ENCODE peak calls at places on chromosomes 13 and 19, in four cellular contexts. F, E, L and D are unnamed samples.

GRCh38 chr13:107192289-107192688 is 624.4 kb upstream of the ARGLU1 start:
- DNase-seq in F (no peak), E (no peak), L (no peak), D (no peak)

GRCh38 chr19:4456566-4456842 is 1.1 kb downstream of the UBXN6 start:
- DNase-seq in E (no peak), F (no peak), L (no peak), D (peak; percentile 41)

GRCh38 chr13:99271249-99271648 is 13.1 kb upstream of the GPR18 start:
- DNase-seq in F (no peak), L (no peak), E (no peak), D (no peak)

GRCh38 chr13:70856706-70857105 is 748.5 kb upstream of the KLHL1 start:
- DNase-seq in F (no peak), E (no peak), L (no peak), D (no peak)

GRCh38 chr13:113420833-113421600 is 32.3 kb downstream of the ADPRHL1 start:
- DNase-seq in L (no peak), E (no peak), F (no peak), D (no peak)

GRCh38 chr13:34349091-34349722 is 531.3 kb downstream of the RFC3 start:
- DNase-seq in F (peak; percentile 41), E (peak; percentile 55), L (peak; percentile 69), D (no peak)

GRCh38 chr19:1489463-1489971 is 633 bp downstream of the PCSK4 start:
- DNase-seq in L (no peak), E (peak; percentile 49), F (no peak), D (no peak)

GRCh38 chr13:67299072-67299635 is 69.0 kb upstream of the PCDH9 start:
- DNase-seq in E (no peak), F (no peak), L (no peak), D (no peak)

GRCh38 chr13:98225036-98225940 is 48.2 kb upstream of the RNF113B start:
- DNase-seq in L (no peak), E (no peak), F (no peak), D (peak; percentile 54)

GRCh38 chr13:23956106-23956505 is 58.8 kb upstream of the C1QTNF9B start:
- DNase-seq in E (no peak), F (no peak), L (no peak), D (no peak)

GRCh38 chr19:1945899-1946298 is 4.9 kb downstream of the CSNK1G2 start:
- DNase-seq in F (no peak), E (peak; percentile 51), L (no peak), D (no peak)

GRCh38 chr19:9010693-9011092 is 484 bp upstream of the MUC16 start:
- DNase-seq in L (no peak), F (no peak), E (no peak), D (no peak)

GRCh38 chr19:40702337-40703012 is 12.0 kb upstream of the NUMBL start:
- DNase-seq in E (no peak), F (peak; percentile 59), L (no peak), D (peak; percentile 75)

GRCh38 chr13:111895896-111896821 is 170.8 kb upstream of the SOX1 start:
- DNase-seq in E (no peak), F (no peak), L (no peak), D (no peak)

GRCh38 chr19:11982526-11982925 is 17.7 kb downstream of the ZNF763 start:
- DNase-seq in E (no peak), F (no peak), L (no peak), D (no peak)

GRCh38 chr13:48194392-48194754 is 38.6 kb upstream of the ITM2B start:
- DNase-seq in L (no peak), F (no peak), E (no peak), D (no peak)

GRCh38 chr13:48165063-48165462 is 67.9 kb upstream of the ITM2B start:
- DNase-seq in F (no peak), E (no peak), L (no peak), D (no peak)

GRCh38 chr19:55681131-55682087 is 6.4 kb downstream of the EPN1 start:
- DNase-seq in E (no peak), F (no peak), L (no peak), D (no peak)

GRCh38 chr19:39913682-39914333 is 20.6 kb downstream of the FCGBP start:
- DNase-seq in L (no peak), E (peak; percentile 38), F (no peak), D (no peak)

GRCh38 chr13:65378943-65379519 is 1851.1 kb downstream of the PCDH9 start:
- DNase-seq in E (no peak), F (no peak), L (no peak), D (no peak)

GRCh38 chr13:99261040-99261439 is 2.9 kb upstream of the GPR18 start:
- DNase-seq in E (no peak), F (no peak), L (no peak), D (no peak)

GRCh38 chr13:61778531-61778930 is 362.9 kb upstream of the PCDH20 start:
- DNase-seq in L (no peak), F (no peak), E (no peak), D (no peak)

GRCh38 chr13:49610176-49610575 is 18.1 kb upstream of the ARL11 start:
- DNase-seq in L (no peak), F (no peak), E (no peak), D (no peak)

GRCh38 chr13:20160346-20161274 is at the start of gene GJA3:
- DNase-seq in F (peak; percentile 66), E (no peak), L (no peak), D (no peak)

GRCh38 chr19:23071087-23071511 is 45.7 kb upstream of the ZNF730 start:
- DNase-seq in E (peak; percentile 17), F (peak; percentile 37), L (no peak), D (no peak)
- H3K27me3 ChIP-seq in E (no peaks in the 10 kb centered on the region), F (peaks cover 16% of the 10 kb centered on the region), L (no peaks in the 10 kb centered on the region), D (peaks cover 48% of the 10 kb centered on the region)

DNA sequence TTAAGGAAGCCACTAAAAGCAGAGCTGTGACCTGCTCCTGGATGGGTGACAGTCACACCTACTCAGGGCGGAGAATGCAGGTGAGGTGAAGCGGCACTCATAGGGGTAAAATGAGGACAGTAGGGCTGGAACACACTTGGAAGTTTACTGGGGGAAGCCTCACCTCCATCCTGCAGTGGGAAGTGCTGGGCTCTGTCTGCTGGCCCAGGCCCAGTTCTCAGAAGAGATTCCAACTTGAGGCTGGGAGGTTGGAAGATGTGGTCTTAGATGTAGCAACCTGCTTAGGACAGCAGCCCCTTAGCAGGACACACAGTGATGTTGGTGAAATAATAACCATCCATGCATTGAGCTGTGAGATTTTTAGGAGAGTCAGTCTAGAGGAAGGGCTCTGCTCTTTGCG is 4.6 kb downstream of the MEDAG start:
- DNase-seq in E (no peak), L (no peak), F (no peak), D (no peak)
- H3K27me3 ChIP-seq in E (peaks cover 4% of the 10 kb centered on the region), L (no peaks in the 10 kb centered on the region), F (peaks cover 11% of the 10 kb centered on the region), D (peaks cover 6% of the 10 kb centered on the region)

DNA sequence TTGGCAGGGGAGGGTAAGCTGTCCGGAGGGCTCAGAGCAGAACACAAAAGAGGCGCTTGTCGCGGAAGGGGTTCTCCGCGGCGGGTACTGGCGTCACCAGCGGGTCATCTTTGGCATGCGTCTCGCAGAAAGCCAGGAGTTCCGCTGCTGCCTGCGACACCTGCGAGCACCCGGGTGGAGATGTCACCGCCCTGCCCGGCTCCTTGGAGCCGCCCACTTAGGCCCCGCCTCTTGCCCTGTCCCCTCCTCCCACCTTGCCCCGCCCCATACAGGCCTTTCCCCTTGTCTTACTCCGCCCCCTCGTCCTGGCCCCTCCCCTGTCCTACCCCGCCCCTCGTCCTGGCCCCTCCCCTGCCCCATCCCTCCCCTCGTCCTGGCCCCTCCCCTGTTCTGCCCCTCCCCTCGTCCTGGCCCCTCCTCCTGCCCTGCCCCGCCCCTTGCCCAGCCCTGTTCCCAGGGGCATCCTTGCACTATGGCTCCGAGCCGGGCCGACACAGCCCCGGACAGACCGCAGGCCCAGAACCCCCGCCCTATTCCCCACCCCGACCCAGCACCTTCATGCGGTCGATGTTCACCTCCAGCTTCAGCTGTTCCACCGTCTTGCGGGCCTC is 1.9 kb downstream of the GNG8 start:
- DNase-seq in F (peak; percentile 80), E (peak; percentile 89), L (peak; percentile 69), D (peak; percentile 69)
- H3K27me3 ChIP-seq in F (peaks cover 6% of the 10 kb centered on the region), E (no peaks in the 10 kb centered on the region), L (no peaks in the 10 kb centered on the region), D (no peaks in the 10 kb centered on the region)

GRCh38 chr19:50878851-50879250 is 5.6 kb downstream of the KLK2 start:
- DNase-seq in L (no peak), E (no peak), F (no peak), D (no peak)
- H3K27me3 ChIP-seq in L (no peaks in the 10 kb centered on the region), E (no peaks in the 10 kb centered on the region), F (peaks cover 61% of the 10 kb centered on the region), D (peaks cover 26% of the 10 kb centered on the region)

GRCh38 chr19:30419581-30420180 is 47.5 kb downstream of the ZNF536 start:
- DNase-seq in E (no peak), L (no peak), F (no peak), D (peak; percentile 52)
- H3K27me3 ChIP-seq in E (peaks cover 18% of the 10 kb centered on the region), L (no peaks in the 10 kb centered on the region), F (peaks cover 22% of the 10 kb centered on the region), D (no peaks in the 10 kb centered on the region)

DNA sequence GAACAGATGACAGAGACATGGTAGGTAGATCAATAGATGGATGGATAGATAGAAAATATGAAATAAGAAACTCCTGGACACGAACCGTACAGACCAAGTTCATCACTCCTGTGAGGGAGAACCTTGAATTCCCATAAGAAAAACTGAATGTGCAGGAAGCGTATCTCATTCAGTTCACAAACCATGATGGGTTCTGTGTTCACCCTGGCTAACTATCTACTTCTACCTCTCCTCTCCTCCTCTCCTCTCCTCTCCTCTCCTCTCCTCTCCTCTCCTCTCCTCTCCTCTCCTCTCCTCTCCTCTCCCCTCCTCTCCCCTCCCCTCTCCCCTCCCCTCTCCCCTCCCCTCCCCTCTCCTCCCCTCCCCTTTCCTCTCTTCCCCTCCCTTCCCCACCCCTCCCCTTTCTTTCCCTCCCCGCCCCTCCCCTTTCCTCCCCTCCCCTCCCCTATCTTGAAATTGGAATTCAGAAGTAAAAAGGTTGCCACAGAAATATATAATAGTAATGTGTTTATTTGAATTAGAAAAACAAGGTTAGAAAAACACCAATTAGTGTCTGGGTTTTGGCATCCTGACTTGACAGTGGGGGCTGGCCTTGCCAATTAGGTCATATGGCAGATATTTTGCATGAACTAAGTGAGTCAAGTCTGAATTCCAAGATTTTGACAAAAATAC is 75.9 kb downstream of the ANKRD10 start:
- DNase-seq in F (no peak), L (no peak), E (no peak), D (no peak)
- H3K27me3 ChIP-seq in F (peaks cover 16% of the 10 kb centered on the region), L (no peaks in the 10 kb centered on the region), E (no peaks in the 10 kb centered on the region), D (no peaks in the 10 kb centered on the region)